ENCODE peak calls at places on chromosome 19, in six cellular contexts. I is testis; E is C1 segment of cervical spinal cord; S is naive thymus-derived CD4-positive, alpha-beta T cell; W is posterior cingulate gyrus; N is Right ventricle myocardium superior. C is an unnamed sample.

GRCh38 chr19:19110410-19111137 is 27.7 kb downstream of the TMEM161A start:
- DNase-seq in I (no peak), E (no peak), S (peak), W (peak), N (no peak), C (no peak)

GRCh38 chr19:48985711-48986110 is 7.4 kb downstream of the GYS1 start:
- DNase-seq in I (no peak), E (no peak), S (no peak), W (no peak), N (no peak), C (no peak)

GRCh38 chr19:11558881-11559828 is at the start of gene ELOF1:
- DNase-seq in I (peak), E (peak), S (peak), W (peak), N (peak), C (peak)

GRCh38 chr19:48959341-48960239 is 4.9 kb downstream of the BAX start:
- DNase-seq in I (no peak), E (no peak), S (no peak), W (no peak), N (no peak), C (no peak)

GRCh38 chr19:16678498-16678897 is 17.6 kb downstream of the TMEM38A start:
- DNase-seq in I (no peak), E (no peak), S (no peak), W (no peak), N (no peak), C (no peak)

GRCh38 chr19:14544977-14545715 is 15.8 kb downstream of the TECR start:
- DNase-seq in I (no peak), E (peak), S (no peak), W (peak), N (peak), C (peak)

GRCh38 chr19:4140237-4140711 is 13.2 kb upstream of the CREB3L3 start:
- DNase-seq in I (peak), E (no peak), S (peak), W (peak), N (no peak), C (no peak)

GRCh38 chr19:56110515-56111448 is 10.3 kb downstream of the ZNF787 start:
- DNase-seq in I (peak), E (no peak), S (no peak), W (no peak), N (peak), C (no peak)

GRCh38 chr19:28793391-28794168 is 419.4 kb downstream of the UQCRFS1 start:
- DNase-seq in I (peak), E (no peak), S (no peak), W (no peak), N (peak), C (no peak)

GRCh38 chr19:1855828-1856255 is 7.5 kb downstream of the KLF16 start:
- DNase-seq in I (no peak), E (no peak), S (peak), W (no peak), N (no peak), C (no peak)

GRCh38 chr19:40592170-40592569 is 9.0 kb upstream of the LTBP4 start:
- DNase-seq in I (no peak), E (no peak), S (no peak), W (no peak), N (no peak), C (no peak)

GRCh38 chr19:33681081-33681680 is 59.4 kb downstream of the CHST8 start:
- DNase-seq in I (no peak), E (no peak), S (no peak), W (no peak), N (no peak), C (no peak)

C was measured in NCI-H1417 treated with DMSO at 0.1 percent for 48 hours.